ENCODE peak calls at places on chromosome 14, in ten cellular contexts. I is HepG2, H is adrenal gland, L is heart left ventricle, X is ovary, C is prostate gland, V is IMR-90, S is Peyer's patch, K is tibial nerve, U is H1. Z is an unnamed sample. For H3K36me3, the result is how much of the 10 kb centered on the place peaks cover.

GRCh38 chr14:22812744-22813143 is 2.5 kb downstream of the SLC7A7 start:
- DNase-seq in I (no peak), H (no peak), L (no peak), X (no peak), C (no peak), V (no peak), S (no peak), K (no peak), U (peak), Z (no peak)

GRCh38 chr14:20631023-20631820 is 10.3 kb downstream of the OR6S1 start:
- DNase-seq in I (peak), H (peak), L (no peak), X (peak), C (peak), V (peak), S (peak), K (no peak), U (peak), Z (no peak)

GRCh38 chr14:22282429-22282828 is 306.6 kb downstream of the DAD1 start:
- DNase-seq in I (no peak), H (no peak), L (no peak), X (no peak), C (no peak), V (no peak), S (no peak), K (no peak), U (no peak), Z (no peak)

GRCh38 chr14:54627718-54628345 is 60.9 kb downstream of the SAMD4A start:
- DNase-seq in I (no peak), H (no peak), L (peak), X (peak), C (no peak), V (peak), S (no peak), K (no peak), U (no peak), Z (no peak)

GRCh38 chr14:62943202-62943601 is 102.1 kb downstream of the KCNH5 start:
- DNase-seq in I (no peak), H (no peak), L (no peak), X (no peak), C (no peak), V (peak), S (no peak), K (no peak), U (no peak), Z (no peak)

GRCh38 chr14:38553586-38553985 is 297.7 kb upstream of the CLEC14A start:
- DNase-seq in I (no peak), H (no peak), L (no peak), X (no peak), C (no peak), V (peak), S (no peak), K (no peak), U (no peak), Z (no peak)

GRCh38 chr14:32494566-32495434 is 165.7 kb downstream of the AKAP6 start:
- DNase-seq in I (no peak), H (no peak), L (peak), X (no peak), C (no peak), V (peak), S (no peak), K (no peak), U (no peak), Z (no peak)

GRCh38 chr14:75459099-75459741 is 31.4 kb downstream of the JDP2 start:
- DNase-seq in I (no peak), H (peak), L (peak), X (no peak), C (no peak), V (no peak), S (peak), K (no peak), U (no peak), Z (peak)

GRCh38 chr14:70808023-70808401 is 1.3 kb downstream of the MAP3K9 start:
- DNase-seq in I (peak), H (no peak), L (no peak), X (no peak), C (peak), V (no peak), S (peak), K (no peak), U (no peak), Z (no peak)

GRCh38 chr14:24734917-24735500 is 101.0 kb upstream of the GZMB start:
- DNase-seq in I (peak), H (peak), L (peak), X (no peak), C (peak), V (peak), S (peak), K (no peak), U (no peak), Z (no peak)

GRCh38 chr14:51095854-51096823 is 1.2 kb upstream of the TRIM9 start:
- DNase-seq in I (no peak), H (peak), L (peak), X (peak), C (no peak), V (peak), S (peak), K (no peak), U (no peak), Z (peak)

GRCh38 chr14:41957459-41957858 is 350.8 kb downstream of the LRFN5 start:
- DNase-seq in I (no peak), H (no peak), L (no peak), X (no peak), C (no peak), V (no peak), S (no peak), K (no peak), U (no peak), Z (no peak)

GRCh38 chr14:55814873-55815272 is 234.9 kb downstream of the KTN1 start:
- DNase-seq in I (no peak), H (no peak), L (no peak), X (no peak), C (no peak), V (peak), S (no peak), K (no peak), U (no peak), Z (no peak)

GRCh38 chr14:50003213-50004021 is 110.5 kb downstream of the ARF6 start:
- DNase-seq in I (peak), H (peak), L (peak), X (peak), C (peak), V (peak), S (peak), K (peak), U (peak), Z (peak)

GRCh38 chr14:83164591-83164990 is 1630.9 kb upstream of the SEL1L start:
- DNase-seq in I (no peak), H (no peak), L (no peak), X (no peak), C (no peak), V (no peak), S (no peak), K (no peak), U (no peak), Z (no peak)

GRCh38 chr14:74524076-74524812 is 30.7 kb downstream of the ISCA2 start:
- DNase-seq in I (no peak), H (peak), L (no peak), X (peak), C (peak), V (peak), S (no peak), K (no peak), U (no peak), Z (no peak)

GRCh38 chr14:64671591-64671990 is 32.6 kb upstream of the PLEKHG3 start:
- DNase-seq in I (peak), H (no peak), L (no peak), X (no peak), C (no peak), V (peak), S (no peak), K (no peak), U (no peak), Z (no peak)

GRCh38 chr14:73290279-73290678 is 53.0 kb downstream of the PAPLN start:
- DNase-seq in I (no peak), H (no peak), L (no peak), X (no peak), C (no peak), V (peak), S (no peak), K (no peak), U (no peak), Z (no peak)

GRCh38 chr14:99080306-99080705 is 191.7 kb downstream of the BCL11B start:
- DNase-seq in I (no peak), H (no peak), L (no peak), X (no peak), C (no peak), V (no peak), S (no peak), K (no peak), U (no peak), Z (peak)

GRCh38 chr14:58805605-58806358 is 168.0 kb downstream of the DACT1 start:
- DNase-seq in I (no peak), H (no peak), L (no peak), X (no peak), C (no peak), V (peak), S (no peak), K (no peak), U (no peak), Z (no peak)

GRCh38 chr14:26204954-26205479 is 392.8 kb downstream of the NOVA1 start:
- DNase-seq in I (no peak), H (peak), L (peak), X (peak), C (peak), V (no peak), S (no peak), K (peak), U (peak), Z (peak)

GRCh38 chr14:21467620-21468019 is 9.1 kb downstream of the RAB2B start:
- DNase-seq in I (no peak), H (no peak), L (no peak), X (no peak), C (no peak), V (peak), S (no peak), K (no peak), U (no peak), Z (no peak)

GRCh38 chr14:44412858-44413569 is 94.1 kb downstream of the FSCB start:
- DNase-seq in I (no peak), H (no peak), L (no peak), X (no peak), C (no peak), V (no peak), S (no peak), K (no peak), U (peak), Z (no peak)

GRCh38 chr14:72699852-72700257 is 194.0 kb downstream of the DPF3 start:
- DNase-seq in I (no peak), H (peak), L (peak), X (no peak), C (no peak), V (peak), S (no peak), K (no peak), U (no peak), Z (no peak)

GRCh38 chr14:84421611-84422010 is 1108.3 kb upstream of the FLRT2 start:
- DNase-seq in I (no peak), H (no peak), L (no peak), X (no peak), C (no peak), V (no peak), S (no peak), K (no peak), U (no peak), Z (no peak)

GRCh38 chr14:35506927-35507326 is 27.0 kb upstream of the INSM2 start:
- DNase-seq in I (no peak), H (no peak), L (no peak), X (no peak), C (no peak), V (peak), S (no peak), K (no peak), U (no peak), Z (no peak)

GRCh38 chr14:73467800-73468199 is 9.5 kb upstream of the NUMB start:
- DNase-seq in I (no peak), H (no peak), L (no peak), X (no peak), C (no peak), V (peak), S (no peak), K (no peak), U (no peak), Z (no peak)

GRCh38 chr14:60091550-60092511 is at the start of gene PCNX4:
- DNase-seq in I (peak), H (peak), L (peak), X (peak), C (peak), V (peak), S (peak), K (peak), U (peak), Z (peak)

GRCh38 chr14:60090864-60091519 is 731 bp upstream of the PCNX4 start:
- DNase-seq in I (no peak), H (peak), L (peak), X (peak), C (peak), V (peak), S (peak), K (peak), U (no peak), Z (peak)

GRCh38 chr14:60093088-60093487 is 1.4 kb downstream of the PCNX4 start:
- DNase-seq in I (no peak), H (no peak), L (no peak), X (no peak), C (no peak), V (no peak), S (no peak), K (no peak), U (no peak), Z (no peak)

GRCh38 chr14:60093606-60094005 is 1.9 kb downstream of the PCNX4 start:
- DNase-seq in I (no peak), H (no peak), L (no peak), X (no peak), C (no peak), V (peak), S (no peak), K (no peak), U (no peak), Z (no peak)

DNA sequence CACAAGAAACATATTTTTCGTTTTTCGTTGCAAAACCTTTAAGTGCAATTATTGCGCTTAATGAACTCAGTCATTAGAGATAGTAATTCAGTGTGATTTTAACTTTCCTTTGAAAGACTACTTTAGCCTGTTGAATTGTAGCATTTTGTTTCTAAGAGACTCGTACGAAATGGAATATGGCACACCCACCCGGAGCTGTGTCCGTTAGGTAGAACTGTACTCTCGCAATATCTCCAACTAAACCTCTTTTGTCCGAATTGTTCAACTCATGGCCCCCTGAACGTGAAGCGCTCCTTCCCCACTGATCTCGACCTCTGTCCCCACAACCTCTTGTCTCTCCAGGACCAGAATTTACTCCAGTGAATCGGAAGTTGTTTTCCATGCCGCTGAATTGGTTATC is 793 bp downstream of the PCNX4 start:
- DNase-seq in I (peak), H (peak), L (no peak), X (peak), C (peak), V (peak), S (peak), K (no peak), U (no peak), Z (no peak)
- TF ChIP-seq POLR2A in I (no peak), H (no peak), L (no peak), X (no peak), C (no peak), V (no peak), S (no peak), K (no peak), U (no peak), Z (no peak)

GRCh38 chr14:102795060-102795925 is 18.0 kb downstream of the TRAF3 start:
- DNase-seq in I (peak), H (peak), L (peak), X (peak), C (peak), V (peak), S (peak), K (peak), U (no peak), Z (no peak)

GRCh38 chr14:102798926-102799325 is 21.7 kb downstream of the TRAF3 start:
- DNase-seq in I (no peak), H (no peak), L (no peak), X (no peak), C (no peak), V (no peak), S (no peak), K (no peak), U (no peak), Z (no peak)

GRCh38 chr14:102803139-102803538 is 25.9 kb downstream of the TRAF3 start:
- DNase-seq in I (no peak), H (no peak), L (no peak), X (no peak), C (no peak), V (no peak), S (no peak), K (no peak), U (no peak), Z (no peak)

GRCh38 chr14:102796661-102797190 is 19.5 kb downstream of the TRAF3 start:
- DNase-seq in I (no peak), H (no peak), L (no peak), X (no peak), C (no peak), V (no peak), S (no peak), K (no peak), U (no peak), Z (no peak)

DNA sequence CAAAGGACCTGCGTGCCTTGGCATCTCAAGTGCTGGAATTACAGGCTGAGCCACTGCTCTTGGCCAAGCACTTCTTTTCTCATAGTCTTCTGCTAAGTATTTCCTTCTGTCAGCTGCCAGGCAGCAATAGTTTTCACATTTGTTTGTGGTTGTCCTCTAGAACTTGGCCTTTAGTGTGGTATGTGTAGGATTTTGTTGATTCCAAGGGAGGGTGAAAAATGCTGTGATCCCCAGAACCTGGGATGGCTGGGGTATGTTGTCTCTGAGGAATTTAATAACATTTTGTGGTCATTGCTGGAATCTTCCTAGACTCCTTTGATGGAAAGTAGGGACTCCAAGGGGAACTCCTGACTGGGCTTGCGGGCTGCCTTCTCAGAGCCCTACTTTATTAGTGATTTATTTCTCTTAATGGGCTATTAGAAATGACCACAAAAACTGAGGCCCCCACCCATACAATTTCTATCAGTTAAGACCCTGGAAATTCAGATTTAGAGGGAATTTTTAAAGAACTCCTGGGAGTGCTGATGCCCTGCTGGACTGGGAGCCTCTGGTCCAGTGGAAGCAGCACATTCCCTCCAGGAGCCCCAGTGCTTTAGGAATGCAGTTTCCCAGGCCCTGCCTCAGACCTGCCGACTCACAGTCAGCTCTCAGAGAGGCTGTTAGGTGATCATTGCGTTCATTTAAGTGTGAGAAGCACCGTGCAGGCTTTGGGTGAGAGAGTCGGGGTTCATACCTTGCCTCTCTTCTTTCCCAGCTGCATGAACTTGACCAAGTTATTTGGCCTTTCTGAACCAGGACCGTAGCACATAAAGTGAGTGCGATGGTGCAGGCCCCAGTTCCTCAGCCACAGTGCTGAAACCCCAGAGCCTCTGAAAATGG is 22.7 kb downstream of the TRAF3 start:
- DNase-seq in I (no peak), H (no peak), L (no peak), X (no peak), C (no peak), V (peak), S (no peak), K (no peak), U (no peak), Z (no peak)
- H3K36me3 ChIP-seq in I (under half), H (under half), L (under half), X (under half), C (under half), V (under half), S (under half), K (under half), U (under half), Z (under half)

GRCh38 chr14:88823968-88824313 is 510 bp upstream of the TTC8 start:
- DNase-seq in I (no peak), H (no peak), L (no peak), X (no peak), C (no peak), V (no peak), S (no peak), K (no peak), U (no peak), Z (no peak)

GRCh38 chr14:88821888-88822287 is 2.6 kb upstream of the TTC8 start:
- DNase-seq in I (no peak), H (no peak), L (no peak), X (no peak), C (no peak), V (no peak), S (no peak), K (no peak), U (no peak), Z (no peak)

GRCh38 chr14:88825078-88825458 is 617 bp downstream of the TTC8 start:
- DNase-seq in I (no peak), H (no peak), L (no peak), X (no peak), C (no peak), V (peak), S (no peak), K (no peak), U (no peak), Z (no peak)

GRCh38 chr14:88825503-88825902 is 1.1 kb downstream of the TTC8 start:
- DNase-seq in I (no peak), H (no peak), L (no peak), X (no peak), C (no peak), V (no peak), S (no peak), K (no peak), U (no peak), Z (no peak)

GRCh38 chr14:88824314-88825077 is at the start of gene TTC8:
- DNase-seq in I (peak), H (peak), L (peak), X (peak), C (peak), V (peak), S (peak), K (peak), U (peak), Z (peak)
- TF ChIP-seq POLR2A in I (peak), H (peak), L (peak), X (peak), C (peak), V (peak), S (peak), K (peak), U (peak), Z (no peak)

GRCh38 chr14:69459122-69459521 is 25.4 kb upstream of the PLEKHD1 start:
- DNase-seq in I (no peak), H (no peak), L (no peak), X (no peak), C (no peak), V (no peak), S (no peak), K (no peak), U (no peak), Z (no peak)
- H3K36me3 ChIP-seq in I (under half), H (under half), L (under half), X (under half), C (under half), V (under half), S (under half), K (half or more), U (under half), Z (under half)

DNA sequence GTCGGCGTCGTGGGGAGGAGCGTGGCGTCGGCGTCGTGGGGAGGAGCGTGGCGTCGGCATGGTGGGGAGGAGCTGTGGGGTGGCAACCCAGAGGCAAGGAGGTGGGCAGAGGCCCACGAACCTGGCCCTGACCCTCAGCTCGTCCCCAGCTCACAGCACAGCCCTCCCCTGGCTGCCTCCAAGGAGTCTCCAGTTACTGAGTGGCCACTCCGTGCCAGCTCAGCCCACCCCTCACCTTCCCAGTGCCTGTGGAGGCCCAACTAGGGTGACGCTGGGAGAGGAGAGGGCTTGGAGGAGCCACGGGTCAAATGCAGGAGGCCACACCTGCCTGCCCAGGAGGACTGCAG is 5.8 kb downstream of the ADSS1 start:
- DNase-seq in I (no peak), H (no peak), L (no peak), X (no peak), C (no peak), V (no peak), S (no peak), K (no peak), U (no peak), Z (no peak)
- TF ChIP-seq POLR2A in I (no peak), H (no peak), L (no peak), X (no peak), C (no peak), V (no peak), S (no peak), K (no peak), U (no peak), Z (no peak)